ENCODE peak calls at places on chromosomes 16 and 17, in four cellular contexts. One of them, this sample, is unnamed.

GRCh38 chr16:27859020-27859419 is 204.5 kb downstream of the GSG1L start:
- DNase-seq in NB4: peak
- DNase-seq in esophagus squamous epithelium: no peak
- DNase-seq in aorta: no peak
- DNase-seq in this sample: no peak

GRCh38 chr16:10961231-10961630 is 16.9 kb downstream of the CLEC16A start:
- DNase-seq in aorta: peak
- DNase-seq in esophagus squamous epithelium: no peak
- DNase-seq in NB4: no peak
- DNase-seq in this sample: no peak

GRCh38 chr16:68263559-68264127 is 683 bp upstream of the SLC7A6 start:
- DNase-seq in esophagus squamous epithelium: no peak
- DNase-seq in aorta: no peak
- DNase-seq in NB4: no peak
- DNase-seq in this sample: no peak

GRCh38 chr16:28876973-28877641 is 1.2 kb upstream of the ATP2A1 start:
- DNase-seq in aorta: no peak
- DNase-seq in NB4: peak
- DNase-seq in esophagus squamous epithelium: no peak
- DNase-seq in this sample: no peak

GRCh38 chr17:17533901-17534441 is 37.8 kb upstream of the RASD1 start:
- DNase-seq in NB4: no peak
- DNase-seq in esophagus squamous epithelium: no peak
- DNase-seq in aorta: no peak
- DNase-seq in this sample: peak

GRCh38 chr16:14011006-14011405 is 60.1 kb upstream of the MRTFB start:
- DNase-seq in NB4: no peak
- DNase-seq in esophagus squamous epithelium: no peak
- DNase-seq in aorta: no peak
- DNase-seq in this sample: no peak

GRCh38 chr17:77280304-77280910 is 139.6 kb downstream of the SEC14L1 start:
- DNase-seq in esophagus squamous epithelium: no peak
- DNase-seq in aorta: no peak
- DNase-seq in NB4: no peak
- DNase-seq in this sample: no peak

GRCh38 chr16:19856120-19856519 is 28.5 kb downstream of the GPRC5B start:
- DNase-seq in NB4: no peak
- DNase-seq in aorta: no peak
- DNase-seq in esophagus squamous epithelium: no peak
- DNase-seq in this sample: no peak

GRCh38 chr17:83055911-83056582 is 23.4 kb upstream of the METRNL start:
- DNase-seq in aorta: peak
- DNase-seq in esophagus squamous epithelium: no peak
- DNase-seq in NB4: peak
- DNase-seq in this sample: no peak

GRCh38 chr17:21272250-21272649 is 12.3 kb upstream of the MAP2K3 start:
- DNase-seq in esophagus squamous epithelium: no peak
- DNase-seq in NB4: no peak
- DNase-seq in aorta: no peak
- DNase-seq in this sample: no peak

GRCh38 chr17:41592601-41593305 is 6.1 kb upstream of the KRT14 start:
- DNase-seq in esophagus squamous epithelium: no peak
- DNase-seq in aorta: no peak
- DNase-seq in NB4: no peak
- DNase-seq in this sample: no peak

GRCh38 chr17:43822566-43823190 is 10.3 kb downstream of the MPP3 start:
- DNase-seq in NB4: no peak
- DNase-seq in aorta: no peak
- DNase-seq in esophagus squamous epithelium: no peak
- DNase-seq in this sample: no peak

GRCh38 chr17:42183741-42184711 is 1.2 kb downstream of the HCRT start:
- DNase-seq in NB4: peak
- DNase-seq in aorta: peak
- DNase-seq in esophagus squamous epithelium: no peak
- DNase-seq in this sample: peak

GRCh38 chr16:31451681-31452351 is 7.5 kb upstream of the ARMC5 start:
- DNase-seq in esophagus squamous epithelium: no peak
- DNase-seq in NB4: peak
- DNase-seq in aorta: no peak
- DNase-seq in this sample: no peak

GRCh38 chr16:3825103-3825502 is 55.4 kb downstream of the CREBBP start:
- DNase-seq in aorta: no peak
- DNase-seq in NB4: no peak
- DNase-seq in esophagus squamous epithelium: no peak
- DNase-seq in this sample: no peak

GRCh38 chr17:80790021-80790765 is 201.4 kb upstream of the CHMP6 start:
- DNase-seq in esophagus squamous epithelium: no peak
- DNase-seq in NB4: peak
- DNase-seq in aorta: peak
- DNase-seq in this sample: no peak

GRCh38 chr16:53100131-53100748 is 45.4 kb downstream of the CHD9 start:
- DNase-seq in esophagus squamous epithelium: no peak
- DNase-seq in aorta: no peak
- DNase-seq in NB4: no peak
- DNase-seq in this sample: no peak

GRCh38 chr16:53099318-53100130 is 44.7 kb downstream of the CHD9 start:
- DNase-seq in aorta: peak
- DNase-seq in esophagus squamous epithelium: peak
- DNase-seq in NB4: peak
- DNase-seq in this sample: peak

GRCh38 chr16:53100889-53101288 is 46.1 kb downstream of the CHD9 start:
- DNase-seq in esophagus squamous epithelium: no peak
- DNase-seq in aorta: no peak
- DNase-seq in NB4: no peak
- DNase-seq in this sample: no peak

GRCh38 chr16:53097190-53097589 is 42.4 kb downstream of the CHD9 start:
- DNase-seq in esophagus squamous epithelium: no peak
- DNase-seq in aorta: no peak
- DNase-seq in NB4: no peak
- DNase-seq in this sample: no peak

GRCh38 chr16:53098526-53099317 is 43.9 kb downstream of the CHD9 start:
- DNase-seq in NB4: peak
- DNase-seq in aorta: peak
- DNase-seq in esophagus squamous epithelium: peak
- DNase-seq in this sample: peak
- H3K4me3 ChIP-seq in NB4: peak
- H3K4me3 ChIP-seq in aorta: no peak
- H3K4me3 ChIP-seq in esophagus squamous epithelium: peak
- H3K4me3 ChIP-seq in this sample: no peak

DNA sequence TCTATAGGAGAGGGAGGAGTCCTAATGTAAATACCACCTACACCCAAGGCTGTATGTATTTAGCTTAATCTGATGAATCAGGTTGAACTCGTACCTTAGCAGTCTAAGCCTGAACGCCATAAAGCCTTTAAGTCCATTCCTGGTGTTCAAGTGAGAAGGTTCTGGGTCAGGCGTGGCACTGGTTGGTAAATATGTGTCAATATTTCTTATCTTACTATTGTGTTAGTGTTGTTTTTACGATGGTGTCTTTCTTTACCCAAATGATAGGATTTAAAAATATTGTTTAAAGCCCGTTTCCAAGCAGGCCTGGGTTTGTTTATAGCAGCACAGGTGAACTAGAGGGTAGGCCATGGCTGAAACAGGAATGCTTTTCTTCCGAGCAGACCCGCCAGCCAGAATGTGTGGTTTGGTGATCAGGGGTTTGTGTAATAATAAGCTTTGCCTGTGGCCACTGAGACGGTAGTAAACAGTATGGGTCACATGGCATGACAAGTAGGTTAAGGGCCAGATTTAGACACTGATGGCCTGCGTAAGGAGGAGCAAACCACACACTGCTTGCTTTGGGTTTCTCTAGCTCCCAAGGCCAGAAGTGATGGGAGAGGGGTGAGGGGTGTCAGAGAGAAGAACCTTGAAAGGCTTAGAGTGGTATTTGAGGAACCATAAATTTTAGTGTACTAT is 3.3 kb downstream of the TMEM94 start:
- DNase-seq in NB4: peak
- DNase-seq in aorta: no peak
- DNase-seq in esophagus squamous epithelium: no peak
- DNase-seq in this sample: no peak
- H3K4me3 ChIP-seq in NB4: no peak
- H3K4me3 ChIP-seq in aorta: no peak
- H3K4me3 ChIP-seq in esophagus squamous epithelium: peak
- H3K4me3 ChIP-seq in this sample: no peak

DNA sequence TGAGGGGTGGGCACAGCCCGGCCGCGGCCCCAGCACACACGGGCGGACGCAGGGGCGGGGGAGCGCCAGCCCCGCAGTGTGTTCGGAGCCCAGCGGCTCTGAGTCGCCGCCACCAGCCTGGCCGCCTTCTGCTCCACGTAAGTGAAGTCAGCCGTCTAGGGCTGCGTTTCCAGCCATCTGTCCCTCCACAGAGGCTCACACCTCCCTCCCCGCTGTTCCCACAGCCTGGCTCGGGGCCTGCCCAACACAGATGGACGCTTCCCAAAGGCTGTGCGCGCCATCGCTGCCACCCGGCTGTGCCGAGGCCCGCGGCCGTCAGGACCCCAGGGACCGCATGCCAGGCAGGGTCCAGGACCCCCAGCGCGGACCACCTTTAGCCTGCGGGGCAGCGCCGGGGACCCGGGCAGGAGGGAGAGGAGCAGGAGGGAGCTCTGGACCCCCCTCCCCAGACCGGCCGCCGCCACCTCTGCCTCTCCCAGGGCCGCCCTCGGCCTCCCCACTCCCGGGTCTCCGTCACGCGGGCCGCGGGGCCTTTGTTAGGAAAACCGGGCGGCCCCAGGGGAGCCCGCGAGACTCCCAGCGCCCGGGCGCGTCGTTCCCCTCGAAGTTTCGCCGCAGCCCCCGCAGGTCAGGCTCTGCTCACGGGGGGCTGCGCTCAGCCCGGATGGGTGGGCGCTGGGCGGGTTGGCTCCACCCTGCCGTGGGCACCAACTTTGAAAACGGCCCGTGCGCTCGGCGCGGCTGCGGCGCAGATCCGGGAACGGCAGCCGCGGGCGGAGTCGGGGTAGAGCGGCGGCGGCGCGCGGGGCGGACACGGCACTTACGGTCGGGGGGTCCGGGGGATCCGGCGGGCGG is 36.6 kb downstream of the CBFA2T3 start:
- DNase-seq in esophagus squamous epithelium: no peak
- DNase-seq in NB4: peak
- DNase-seq in aorta: peak
- DNase-seq in this sample: no peak
- H3K4me3 ChIP-seq in esophagus squamous epithelium: peak
- H3K4me3 ChIP-seq in NB4: peak
- H3K4me3 ChIP-seq in aorta: no peak
- H3K4me3 ChIP-seq in this sample: peak

GRCh38 chr16:86569843-86570447 is 3.3 kb downstream of the FOXC2 start:
- DNase-seq in esophagus squamous epithelium: no peak
- DNase-seq in NB4: no peak
- DNase-seq in aorta: no peak
- DNase-seq in this sample: no peak
- H3K4me3 ChIP-seq in esophagus squamous epithelium: peak
- H3K4me3 ChIP-seq in NB4: no peak
- H3K4me3 ChIP-seq in aorta: peak
- H3K4me3 ChIP-seq in this sample: no peak

GRCh38 chr16:21608647-21609328 is 9.4 kb downstream of the METTL9 start:
- DNase-seq in esophagus squamous epithelium: no peak
- DNase-seq in aorta: no peak
- DNase-seq in NB4: peak
- DNase-seq in this sample: no peak
- H3K4me3 ChIP-seq in esophagus squamous epithelium: no peak
- H3K4me3 ChIP-seq in aorta: no peak
- H3K4me3 ChIP-seq in NB4: peak
- H3K4me3 ChIP-seq in this sample: no peak